ENCODE peak calls at places on chromosome 16, in eight cellular contexts. W is GM19239, H is NCI-H1930, P is AML-193, K is amniotic stem cell, D is left colon, E is tibial artery, G is stomach. A is an unnamed sample.

GRCh38 chr16:2194852-2195315 is 1.5 kb downstream of the CASKIN1 start:
- DNase-seq in H (peak), P (peak), E (no peak), W (peak), K (no peak), D (peak), G (peak), A (no peak)

GRCh38 chr16:4661661-4662060 is 31.7 kb upstream of the NUDT16L1 start:
- DNase-seq in H (no peak), D (no peak), G (peak), E (no peak), K (no peak), P (no peak), W (no peak), A (no peak)

GRCh38 chr16:13099822-13100221 is 198.4 kb downstream of the SHISA9 start:
- DNase-seq in W (no peak), G (no peak), K (no peak), E (no peak), H (no peak), P (no peak), D (no peak), A (no peak)

GRCh38 chr16:27232061-27232841 is 28.9 kb downstream of the KDM8 start:
- DNase-seq in W (peak), G (no peak), D (peak), P (no peak), E (no peak), H (no peak), K (no peak), A (no peak)

GRCh38 chr16:4319454-4319853 is 3.6 kb downstream of the GLIS2 start:
- DNase-seq in G (peak), D (no peak), H (no peak), P (no peak), K (no peak), E (peak), W (peak), A (no peak)

GRCh38 chr16:54602666-54603065 is 316.1 kb upstream of the IRX3 start:
- DNase-seq in G (no peak), E (no peak), P (no peak), W (no peak), K (no peak), H (no peak), D (no peak), A (no peak)

GRCh38 chr16:64196444-64196843 is 925.4 kb downstream of the CDH11 start:
- DNase-seq in P (no peak), W (no peak), H (no peak), G (no peak), K (no peak), E (no peak), D (no peak), A (no peak)

GRCh38 chr16:2904922-2905240 is 6.8 kb upstream of the FLYWCH1 start:
- DNase-seq in W (no peak), H (no peak), P (no peak), G (peak), D (no peak), E (no peak), K (no peak), A (no peak)

GRCh38 chr16:31081428-31082351 is 7.1 kb downstream of the PRSS53 start:
- DNase-seq in W (no peak), H (no peak), E (no peak), P (no peak), G (no peak), K (no peak), D (no peak), A (no peak)

GRCh38 chr16:69589434-69590269 is 23.9 kb downstream of the NFAT5 start:
- DNase-seq in P (no peak), H (no peak), W (no peak), G (no peak), K (no peak), D (no peak), E (no peak), A (no peak)

A was measured in ureter.